ENCODE peak calls at places on chromosome 4, in six cellular contexts. L, F, J, C, V and H are unnamed samples.

GRCh38 chr4:53852343-53852742 is 212.1 kb downstream of the CHIC2 start:
- DNase-seq in J (peak), V (no peak), L (no peak), F (no peak), C (no peak), H (no peak)

GRCh38 chr4:8728536-8729407 is 136.2 kb downstream of the CPZ start:
- DNase-seq in L (no peak), C (peak), J (no peak), F (no peak), V (peak), H (no peak)

GRCh38 chr4:172786039-172786792 is 382.4 kb upstream of the GALNT7 start:
- DNase-seq in C (no peak), J (no peak), L (no peak), V (no peak), F (no peak), H (no peak)

GRCh38 chr4:16031554-16032381 is 52.1 kb downstream of the PROM1 start:
- DNase-seq in J (no peak), C (no peak), V (no peak), L (no peak), F (no peak), H (no peak)

GRCh38 chr4:38075370-38076152 is 115.4 kb downstream of the PTTG2 start:
- DNase-seq in V (no peak), C (no peak), F (peak), L (no peak), J (no peak), H (no peak)

GRCh38 chr4:21949073-21949457 is 493 bp upstream of the KCNIP4 start:
- DNase-seq in V (peak), J (no peak), F (no peak), C (no peak), L (no peak), H (peak)

GRCh38 chr4:77617203-77617602 is 11.6 kb downstream of the CXCL13 start:
- DNase-seq in L (no peak), J (no peak), C (no peak), V (no peak), F (no peak), H (no peak)

GRCh38 chr4:171644430-171645057 is 168.7 kb upstream of the GALNTL6 start:
- DNase-seq in F (no peak), V (no peak), J (no peak), L (no peak), C (no peak), H (no peak)

GRCh38 chr4:113468165-113469022 is 293.1 kb downstream of the CAMK2D start:
- DNase-seq in J (peak), F (peak), L (peak), V (no peak), C (peak), H (no peak)

GRCh38 chr4:137343221-137343620 is 189.1 kb downstream of the PCDH18 start:
- DNase-seq in V (no peak), C (no peak), L (no peak), J (no peak), F (no peak), H (no peak)

GRCh38 chr4:183471960-183472708 is 27.7 kb downstream of the CDKN2AIP start:
- DNase-seq in J (peak), V (peak), F (peak), L (peak), C (peak), H (peak)